ENCODE peak calls at places on chromosomes 16 and 17, in ten cellular contexts. One of them, this sample, is unnamed.

GRCh38 chr16:105521-105920 is 27.5 kb downstream of the MPG start:
- DNase-seq in AG09309: no peak
- DNase-seq in fibroblast of lung: no peak
- DNase-seq in A549: no peak
- DNase-seq in heart left ventricle: no peak
- DNase-seq in RWPE2: no peak
- DNase-seq in CD8-positive, alpha-beta T cell: no peak
- DNase-seq in ovary: no peak
- DNase-seq in H1: no peak
- DNase-seq in IMR-90: no peak
- DNase-seq in this sample: no peak

GRCh38 chr16:65095090-65095728 is 26.7 kb downstream of the CDH11 start:
- DNase-seq in AG09309: no peak
- DNase-seq in fibroblast of lung: no peak
- DNase-seq in A549: no peak
- DNase-seq in heart left ventricle: no peak
- DNase-seq in RWPE2: no peak
- DNase-seq in CD8-positive, alpha-beta T cell: no peak
- DNase-seq in ovary: no peak
- DNase-seq in H1: no peak
- DNase-seq in IMR-90: no peak
- DNase-seq in this sample: no peak

GRCh38 chr17:2068589-2069051 is 13.7 kb downstream of the HIC1 start:
- DNase-seq in AG09309: no peak
- DNase-seq in fibroblast of lung: peak; percentile 92
- DNase-seq in A549: no peak
- DNase-seq in heart left ventricle: no peak
- DNase-seq in RWPE2: peak; percentile 72
- DNase-seq in CD8-positive, alpha-beta T cell: no peak
- DNase-seq in ovary: no peak
- DNase-seq in H1: no peak
- DNase-seq in IMR-90: peak; percentile 90
- DNase-seq in this sample: peak; percentile 89

GRCh38 chr16:67773099-67773498 is 33.3 kb downstream of the RANBP10 start:
- DNase-seq in AG09309: no peak
- DNase-seq in fibroblast of lung: no peak
- DNase-seq in A549: no peak
- DNase-seq in heart left ventricle: peak; percentile 41
- DNase-seq in RWPE2: no peak
- DNase-seq in CD8-positive, alpha-beta T cell: no peak
- DNase-seq in ovary: peak; percentile 63
- DNase-seq in H1: no peak
- DNase-seq in IMR-90: no peak
- DNase-seq in this sample: no peak

GRCh38 chr17:43902190-43902589 is 5.1 kb downstream of the MPP2 start:
- DNase-seq in AG09309: no peak
- DNase-seq in fibroblast of lung: no peak
- DNase-seq in A549: no peak
- DNase-seq in heart left ventricle: no peak
- DNase-seq in RWPE2: no peak
- DNase-seq in CD8-positive, alpha-beta T cell: no peak
- DNase-seq in ovary: no peak
- DNase-seq in H1: no peak
- DNase-seq in IMR-90: no peak
- DNase-seq in this sample: no peak

GRCh38 chr17:6910987-6911603 is 79.6 kb upstream of the TEKT1 start:
- DNase-seq in AG09309: no peak
- DNase-seq in fibroblast of lung: peak; percentile 26
- DNase-seq in A549: peak; percentile 60
- DNase-seq in heart left ventricle: no peak
- DNase-seq in RWPE2: no peak
- DNase-seq in CD8-positive, alpha-beta T cell: no peak
- DNase-seq in ovary: no peak
- DNase-seq in H1: no peak
- DNase-seq in IMR-90: peak; percentile 57
- DNase-seq in this sample: peak; percentile 51

GRCh38 chr17:70905796-70906195 is 736.5 kb downstream of the KCNJ2 start:
- DNase-seq in AG09309: peak; percentile 76
- DNase-seq in fibroblast of lung: peak; percentile 100
- DNase-seq in A549: peak; percentile 20
- DNase-seq in heart left ventricle: peak; percentile 50
- DNase-seq in RWPE2: no peak
- DNase-seq in CD8-positive, alpha-beta T cell: no peak
- DNase-seq in ovary: no peak
- DNase-seq in H1: no peak
- DNase-seq in IMR-90: peak; percentile 100
- DNase-seq in this sample: peak; percentile 94

GRCh38 chr16:7629571-7629970 is 296.9 kb downstream of the RBFOX1 start:
- DNase-seq in AG09309: no peak
- DNase-seq in fibroblast of lung: no peak
- DNase-seq in A549: no peak
- DNase-seq in heart left ventricle: no peak
- DNase-seq in RWPE2: no peak
- DNase-seq in CD8-positive, alpha-beta T cell: no peak
- DNase-seq in ovary: no peak
- DNase-seq in H1: no peak
- DNase-seq in IMR-90: no peak
- DNase-seq in this sample: no peak

GRCh38 chr17:36777118-36777517 is 160.2 kb upstream of the LHX1 start:
- DNase-seq in AG09309: no peak
- DNase-seq in fibroblast of lung: peak; percentile 7
- DNase-seq in A549: no peak
- DNase-seq in heart left ventricle: no peak
- DNase-seq in RWPE2: no peak
- DNase-seq in CD8-positive, alpha-beta T cell: no peak
- DNase-seq in ovary: no peak
- DNase-seq in H1: no peak
- DNase-seq in IMR-90: peak; percentile 6
- DNase-seq in this sample: peak; percentile 8

GRCh38 chr16:84597518-84598390 is 20.1 kb downstream of the COTL1 start:
- DNase-seq in AG09309: no peak
- DNase-seq in fibroblast of lung: no peak
- DNase-seq in A549: no peak
- DNase-seq in heart left ventricle: no peak
- DNase-seq in RWPE2: no peak
- DNase-seq in CD8-positive, alpha-beta T cell: no peak
- DNase-seq in ovary: no peak
- DNase-seq in H1: no peak
- DNase-seq in IMR-90: no peak
- DNase-seq in this sample: peak; percentile 19

GRCh38 chr16:21610006-21610544 is 10.7 kb downstream of the METTL9 start:
- DNase-seq in AG09309: no peak
- DNase-seq in fibroblast of lung: no peak
- DNase-seq in A549: no peak
- DNase-seq in heart left ventricle: no peak
- DNase-seq in RWPE2: no peak
- DNase-seq in CD8-positive, alpha-beta T cell: no peak
- DNase-seq in ovary: no peak
- DNase-seq in H1: no peak
- DNase-seq in IMR-90: no peak
- DNase-seq in this sample: no peak

GRCh38 chr17:11264183-11264871 is 23.3 kb downstream of the SHISA6 start:
- DNase-seq in AG09309: no peak
- DNase-seq in fibroblast of lung: no peak
- DNase-seq in A549: peak; percentile 49
- DNase-seq in heart left ventricle: no peak
- DNase-seq in RWPE2: no peak
- DNase-seq in CD8-positive, alpha-beta T cell: no peak
- DNase-seq in ovary: no peak
- DNase-seq in H1: no peak
- DNase-seq in IMR-90: no peak
- DNase-seq in this sample: no peak
- TF ChIP-seq CTCF in AG09309: no peak
- TF ChIP-seq CTCF in fibroblast of lung: no peak
- TF ChIP-seq CTCF in A549: peak; percentile 21
- TF ChIP-seq CTCF in heart left ventricle: no peak
- TF ChIP-seq CTCF in RWPE2: no peak
- TF ChIP-seq CTCF in CD8-positive, alpha-beta T cell: no peak
- TF ChIP-seq CTCF in ovary: no peak
- TF ChIP-seq CTCF in H1: peak; percentile 57
- TF ChIP-seq CTCF in IMR-90: no peak
- TF ChIP-seq CTCF in this sample: peak; percentile 13

GRCh38 chr16:12629271-12629670 is 174.4 kb downstream of the CPPED1 start:
- DNase-seq in AG09309: no peak
- DNase-seq in fibroblast of lung: no peak
- DNase-seq in A549: peak; percentile 17
- DNase-seq in heart left ventricle: no peak
- DNase-seq in RWPE2: no peak
- DNase-seq in CD8-positive, alpha-beta T cell: no peak
- DNase-seq in ovary: no peak
- DNase-seq in H1: no peak
- DNase-seq in IMR-90: no peak
- DNase-seq in this sample: no peak
- H3K4me3 ChIP-seq in AG09309: no peak overlapping the region
- H3K4me3 ChIP-seq in fibroblast of lung: no peak overlapping the region
- H3K4me3 ChIP-seq in A549: no peak overlapping the region
- H3K4me3 ChIP-seq in heart left ventricle: no peak overlapping the region
- H3K4me3 ChIP-seq in RWPE2: no peak overlapping the region
- H3K4me3 ChIP-seq in CD8-positive, alpha-beta T cell: no peak overlapping the region
- H3K4me3 ChIP-seq in ovary: no peak overlapping the region
- H3K4me3 ChIP-seq in H1: no peak overlapping the region
- H3K4me3 ChIP-seq in IMR-90: no peak overlapping the region
- H3K4me3 ChIP-seq in this sample: no peak overlapping the region

GRCh38 chr17:68346448-68346847 is 55.2 kb downstream of the ARSG start:
- DNase-seq in AG09309: no peak
- DNase-seq in fibroblast of lung: no peak
- DNase-seq in A549: no peak
- DNase-seq in heart left ventricle: peak; percentile 42
- DNase-seq in RWPE2: no peak
- DNase-seq in CD8-positive, alpha-beta T cell: peak; percentile 82
- DNase-seq in ovary: no peak
- DNase-seq in H1: no peak
- DNase-seq in IMR-90: no peak
- DNase-seq in this sample: no peak

GRCh38 chr17:68347380-68347779 is 56.1 kb downstream of the ARSG start:
- DNase-seq in AG09309: no peak
- DNase-seq in fibroblast of lung: no peak
- DNase-seq in A549: no peak
- DNase-seq in heart left ventricle: no peak
- DNase-seq in RWPE2: no peak
- DNase-seq in CD8-positive, alpha-beta T cell: no peak
- DNase-seq in ovary: no peak
- DNase-seq in H1: no peak
- DNase-seq in IMR-90: no peak
- DNase-seq in this sample: no peak

GRCh38 chr17:68341482-68341881 is 50.2 kb downstream of the ARSG start:
- DNase-seq in AG09309: no peak
- DNase-seq in fibroblast of lung: no peak
- DNase-seq in A549: no peak
- DNase-seq in heart left ventricle: no peak
- DNase-seq in RWPE2: no peak
- DNase-seq in CD8-positive, alpha-beta T cell: no peak
- DNase-seq in ovary: no peak
- DNase-seq in H1: no peak
- DNase-seq in IMR-90: no peak
- DNase-seq in this sample: no peak

GRCh38 chr17:68344701-68345136 is 53.4 kb downstream of the ARSG start:
- DNase-seq in AG09309: no peak
- DNase-seq in fibroblast of lung: no peak
- DNase-seq in A549: no peak
- DNase-seq in heart left ventricle: no peak
- DNase-seq in RWPE2: no peak
- DNase-seq in CD8-positive, alpha-beta T cell: peak; percentile 75
- DNase-seq in ovary: no peak
- DNase-seq in H1: no peak
- DNase-seq in IMR-90: no peak
- DNase-seq in this sample: no peak

DNA sequence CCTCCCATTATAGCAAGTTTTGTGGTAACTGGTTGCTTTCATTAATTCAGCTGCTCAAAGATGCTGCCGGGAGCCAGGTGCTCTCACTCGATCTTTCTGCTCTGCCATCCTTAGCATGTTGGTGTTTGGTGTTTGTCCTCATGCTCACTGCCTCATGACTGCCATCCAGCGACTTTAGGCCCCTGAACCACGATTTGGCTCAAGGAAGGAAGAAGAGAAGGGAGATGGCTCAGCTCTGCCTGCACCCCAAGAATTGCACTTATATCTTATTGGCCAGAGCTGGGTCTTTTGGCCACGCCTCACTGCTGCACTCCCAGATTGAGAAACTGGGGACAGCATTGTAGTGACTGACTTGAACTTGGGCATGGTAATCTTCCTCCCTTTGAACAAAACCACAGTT is 52.7 kb downstream of the ARSG start:
- DNase-seq in AG09309: no peak
- DNase-seq in fibroblast of lung: no peak
- DNase-seq in A549: peak; percentile 12
- DNase-seq in heart left ventricle: no peak
- DNase-seq in RWPE2: no peak
- DNase-seq in CD8-positive, alpha-beta T cell: no peak
- DNase-seq in ovary: no peak
- DNase-seq in H1: no peak
- DNase-seq in IMR-90: no peak
- DNase-seq in this sample: no peak
- TF ChIP-seq CTCF in AG09309: no peak
- TF ChIP-seq CTCF in fibroblast of lung: no peak
- TF ChIP-seq CTCF in A549: no peak
- TF ChIP-seq CTCF in heart left ventricle: no peak
- TF ChIP-seq CTCF in RWPE2: no peak
- TF ChIP-seq CTCF in CD8-positive, alpha-beta T cell: no peak
- TF ChIP-seq CTCF in ovary: no peak
- TF ChIP-seq CTCF in H1: no peak
- TF ChIP-seq CTCF in IMR-90: no peak
- TF ChIP-seq CTCF in this sample: no peak

GRCh38 chr17:82505296-82505695 is 14.2 kb upstream of the FOXK2 start:
- DNase-seq in AG09309: no peak
- DNase-seq in fibroblast of lung: no peak
- DNase-seq in A549: no peak
- DNase-seq in heart left ventricle: no peak
- DNase-seq in RWPE2: no peak
- DNase-seq in CD8-positive, alpha-beta T cell: no peak
- DNase-seq in ovary: no peak
- DNase-seq in H1: no peak
- DNase-seq in IMR-90: no peak
- DNase-seq in this sample: no peak

GRCh38 chr17:82503094-82503727 is 16.3 kb upstream of the FOXK2 start:
- DNase-seq in AG09309: no peak
- DNase-seq in fibroblast of lung: no peak
- DNase-seq in A549: no peak
- DNase-seq in heart left ventricle: no peak
- DNase-seq in RWPE2: no peak
- DNase-seq in CD8-positive, alpha-beta T cell: no peak
- DNase-seq in ovary: no peak
- DNase-seq in H1: no peak
- DNase-seq in IMR-90: no peak
- DNase-seq in this sample: no peak

GRCh38 chr17:82502207-82502606 is 17.3 kb upstream of the FOXK2 start:
- DNase-seq in AG09309: no peak
- DNase-seq in fibroblast of lung: no peak
- DNase-seq in A549: no peak
- DNase-seq in heart left ventricle: no peak
- DNase-seq in RWPE2: no peak
- DNase-seq in CD8-positive, alpha-beta T cell: no peak
- DNase-seq in ovary: no peak
- DNase-seq in H1: no peak
- DNase-seq in IMR-90: peak; percentile 45
- DNase-seq in this sample: peak; percentile 48

GRCh38 chr17:82503728-82504308 is 15.7 kb upstream of the FOXK2 start:
- DNase-seq in AG09309: no peak
- DNase-seq in fibroblast of lung: no peak
- DNase-seq in A549: no peak
- DNase-seq in heart left ventricle: no peak
- DNase-seq in RWPE2: no peak
- DNase-seq in CD8-positive, alpha-beta T cell: no peak
- DNase-seq in ovary: no peak
- DNase-seq in H1: no peak
- DNase-seq in IMR-90: no peak
- DNase-seq in this sample: no peak

GRCh38 chr17:82507631-82508175 is 11.8 kb upstream of the FOXK2 start:
- DNase-seq in AG09309: no peak
- DNase-seq in fibroblast of lung: no peak
- DNase-seq in A549: no peak
- DNase-seq in heart left ventricle: no peak
- DNase-seq in RWPE2: no peak
- DNase-seq in CD8-positive, alpha-beta T cell: no peak
- DNase-seq in ovary: no peak
- DNase-seq in H1: no peak
- DNase-seq in IMR-90: no peak
- DNase-seq in this sample: no peak
- H3K4me3 ChIP-seq in AG09309: no peak overlapping the region
- H3K4me3 ChIP-seq in fibroblast of lung: no peak overlapping the region
- H3K4me3 ChIP-seq in A549: no peak overlapping the region
- H3K4me3 ChIP-seq in heart left ventricle: no peak overlapping the region
- H3K4me3 ChIP-seq in RWPE2: no peak overlapping the region
- H3K4me3 ChIP-seq in CD8-positive, alpha-beta T cell: no peak overlapping the region
- H3K4me3 ChIP-seq in ovary: no peak overlapping the region
- H3K4me3 ChIP-seq in H1: no peak overlapping the region
- H3K4me3 ChIP-seq in IMR-90: no peak overlapping the region
- H3K4me3 ChIP-seq in this sample: no peak overlapping the region